ENCODE peak calls at places on chromosomes 7 and 10, in six cellular contexts. M is lower lobe of right lung, F is tibial artery, I is left lung, V is heart right ventricle, X is HFF-Myc. R is an unnamed sample.

GRCh38 chr7:141053626-141054025 is 20.2 kb upstream of the TMEM178B start:
- DNase-seq in M (no peak), F (no peak), I (no peak), V (no peak), X (no peak), R (no peak)

GRCh38 chr10:77520995-77521394 is 116.6 kb downstream of the KCNMA1 start:
- DNase-seq in M (no peak), F (no peak), I (no peak), V (no peak), X (no peak), R (no peak)

GRCh38 chr10:30645340-30645827 is 15.8 kb upstream of the LYZL2 start:
- DNase-seq in M (no peak), F (peak), I (no peak), V (peak), X (no peak), R (no peak)

GRCh38 chr7:147014596-147014995 is 898.0 kb downstream of the CNTNAP2 start:
- DNase-seq in M (no peak), F (no peak), I (no peak), V (no peak), X (no peak), R (no peak)

GRCh38 chr7:40133561-40134427 is 628 bp downstream of the MPLKIP start:
- DNase-seq in M (no peak), F (no peak), I (no peak), V (no peak), X (no peak), R (peak)

GRCh38 chr10:132347211-132347930 is 15.4 kb downstream of the LRRC27 start:
- DNase-seq in M (no peak), F (peak), I (no peak), V (no peak), X (no peak), R (no peak)

GRCh38 chr7:14085901-14086300 is 96.4 kb upstream of the ETV1 start:
- DNase-seq in M (no peak), F (no peak), I (no peak), V (no peak), X (no peak), R (no peak)

GRCh38 chr10:17795088-17795487 is 14.1 kb upstream of the MRC1 start:
- DNase-seq in M (no peak), F (no peak), I (no peak), V (no peak), X (no peak), R (no peak)

GRCh38 chr10:108104697-108105096 is 940.2 kb upstream of the SORCS1 start:
- DNase-seq in M (no peak), F (no peak), I (no peak), V (no peak), X (no peak), R (no peak)

GRCh38 chr10:96683065-96683464 is 37.2 kb downstream of the PIK3AP1 start:
- DNase-seq in M (no peak), F (no peak), I (no peak), V (no peak), X (no peak), R (no peak)

GRCh38 chr10:58384095-58384494 is 1.1 kb upstream of the TFAM start:
- DNase-seq in M (no peak), F (no peak), I (no peak), V (no peak), X (no peak), R (no peak)

GRCh38 chr7:102453319-102453718 is 11.3 kb downstream of the ALKBH4 start:
- DNase-seq in M (no peak), F (no peak), I (no peak), V (no peak), X (no peak), R (no peak)

GRCh38 chr10:52757777-52758176 is 14.8 kb downstream of the MBL2 start:
- DNase-seq in M (no peak), F (no peak), I (no peak), V (no peak), X (no peak), R (no peak)

GRCh38 chr10:19874791-19875190 is 58.6 kb downstream of the PLXDC2 start:
- DNase-seq in M (no peak), F (no peak), I (no peak), V (no peak), X (no peak), R (no peak)

GRCh38 chr10:105542401-105542800 is 901.3 kb downstream of the SORCS3 start:
- DNase-seq in M (no peak), F (no peak), I (peak), V (no peak), X (no peak), R (no peak)

GRCh38 chr7:31047282-31047681 is 4.8 kb upstream of the ADCYAP1R1 start:
- DNase-seq in M (no peak), F (no peak), I (no peak), V (no peak), X (no peak), R (no peak)

GRCh38 chr7:93245525-93246432 is 13.6 kb downstream of the VPS50 start:
- DNase-seq in M (no peak), F (no peak), I (no peak), V (no peak), X (peak), R (no peak)

GRCh38 chr7:94274828-94275227 is 119.9 kb upstream of the COL1A2 start:
- DNase-seq in M (no peak), F (no peak), I (no peak), V (no peak), X (no peak), R (no peak)

GRCh38 chr10:77036993-77037734 is 600.4 kb downstream of the KCNMA1 start:
- DNase-seq in M (no peak), F (no peak), I (no peak), V (no peak), X (no peak), R (peak)

GRCh38 chr7:7354674-7355073 is 172.3 kb downstream of the C1GALT1 start:
- DNase-seq in M (no peak), F (no peak), I (no peak), V (no peak), X (no peak), R (no peak)

DNA sequence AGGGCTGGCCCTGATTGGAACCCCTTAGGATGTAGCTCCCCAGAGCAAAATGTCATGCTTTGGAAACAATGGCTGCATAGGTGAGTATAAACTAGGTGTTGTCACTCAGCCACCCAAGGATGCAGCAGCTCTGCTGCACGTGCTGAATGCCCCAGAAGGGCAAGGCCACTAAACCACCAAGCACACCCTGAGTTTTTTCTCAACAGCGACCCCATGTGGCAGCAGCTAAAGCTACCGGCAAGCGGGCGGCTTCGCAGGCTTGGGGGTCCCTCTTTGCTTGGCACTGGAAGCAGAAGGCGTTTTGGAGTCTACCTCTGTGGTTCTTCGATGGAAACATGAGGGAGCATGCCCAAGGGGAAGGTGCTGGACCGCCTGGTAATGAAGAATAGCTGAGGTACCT is 152.3 kb downstream of the GFRA1 start:
- DNase-seq in M (no peak), F (no peak), I (no peak), V (no peak), X (no peak), R (peak)
- TF ChIP-seq CTCF in M (no peak), F (no peak), I (no peak), V (peak), X (peak), R (peak)

DNA sequence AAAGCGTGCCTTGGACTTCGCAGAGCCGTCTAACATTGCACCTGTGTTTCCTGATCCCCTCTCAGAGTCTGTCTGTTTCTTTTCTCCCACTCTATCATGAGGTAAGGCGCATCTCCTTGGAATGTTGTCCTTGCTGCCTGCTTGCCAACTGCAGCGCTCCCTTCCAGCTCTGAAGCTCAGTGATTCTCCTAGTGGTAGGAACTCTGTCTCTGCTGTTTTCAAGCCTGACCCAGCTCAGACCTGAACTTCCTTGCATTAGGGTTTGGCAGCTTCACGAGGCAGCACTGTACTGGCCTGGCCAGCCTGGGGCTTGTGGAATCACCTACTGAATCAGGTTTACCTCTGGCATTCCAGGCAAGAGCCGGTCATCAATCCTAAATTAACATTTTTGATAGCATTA is 123.9 kb downstream of the CREB5 start:
- DNase-seq in M (no peak), F (no peak), I (no peak), V (no peak), X (no peak), R (peak)
- TF ChIP-seq CTCF in M (peak), F (peak), I (no peak), V (peak), X (peak), R (no peak)

GRCh38 chr7:135164357-135165021 is 6.0 kb downstream of the CYREN start:
- DNase-seq in M (no peak), F (peak), I (no peak), V (peak), X (no peak), R (no peak)
- TF ChIP-seq CTCF in M (peak), F (no peak), I (no peak), V (no peak), X (peak), R (no peak)

GRCh38 chr7:19017374-19017773 is 100.1 kb downstream of the TWIST1 start:
- DNase-seq in M (no peak), F (no peak), I (no peak), V (no peak), X (no peak), R (no peak)
- TF ChIP-seq CTCF in M (no peak), F (no peak), I (no peak), V (no peak), X (no peak), R (peak)

DNA sequence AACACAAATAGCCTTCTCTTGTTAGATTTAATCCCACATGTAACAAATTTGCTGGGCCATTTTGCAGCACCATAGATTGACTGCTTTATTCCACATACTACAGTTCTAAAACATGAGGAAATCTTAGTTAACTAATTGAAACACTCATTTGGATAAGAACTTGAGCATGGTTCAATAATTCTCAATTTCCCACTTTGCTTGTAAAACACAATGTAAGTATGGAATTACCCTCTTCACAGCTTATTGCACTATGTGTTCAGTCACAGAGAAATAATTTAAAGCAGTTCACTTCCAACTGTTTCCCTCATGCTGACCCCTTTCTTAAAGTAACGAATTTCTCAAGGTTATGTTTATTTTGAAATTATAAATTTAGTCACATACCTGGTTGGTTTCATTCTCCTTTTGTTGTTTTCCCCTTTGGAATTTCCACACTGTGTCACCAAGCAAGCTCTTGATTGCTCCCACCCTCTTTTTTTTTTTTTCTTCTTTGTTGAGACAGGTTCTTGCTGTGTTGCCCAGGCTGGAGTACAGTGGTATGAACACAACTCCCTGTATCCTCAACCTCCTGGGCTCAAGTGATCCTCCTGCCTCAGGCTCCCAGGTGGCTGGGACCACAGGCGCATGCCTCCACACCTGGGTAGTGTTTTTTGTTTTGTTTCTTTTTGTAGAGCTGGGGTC is 425.4 kb downstream of the EXOC4 start:
- DNase-seq in M (no peak), F (no peak), I (peak), V (no peak), X (no peak), R (no peak)
- TF ChIP-seq CTCF in M (no peak), F (no peak), I (no peak), V (no peak), X (no peak), R (no peak)

GRCh38 chr10:25455980-25456567 is 281.3 kb downstream of the GPR158 start:
- DNase-seq in M (no peak), F (no peak), I (no peak), V (no peak), X (no peak), R (no peak)
- TF ChIP-seq CTCF in M (no peak), F (no peak), I (no peak), V (no peak), X (no peak), R (no peak)

GRCh38 chr7:27269455-27269854 is 26.9 kb downstream of the EVX1 start:
- DNase-seq in M (no peak), F (no peak), I (peak), V (no peak), X (no peak), R (no peak)
- TF ChIP-seq CTCF in M (no peak), F (no peak), I (no peak), V (no peak), X (no peak), R (no peak)

GRCh38 chr7:3397324-3397723 is 96.3 kb downstream of the SDK1 start:
- DNase-seq in M (no peak), F (no peak), I (no peak), V (no peak), X (no peak), R (no peak)

GRCh38 chr7:3393862-3394261 is 92.8 kb downstream of the SDK1 start:
- DNase-seq in M (no peak), F (no peak), I (no peak), V (no peak), X (no peak), R (no peak)

GRCh38 chr7:3404490-3404889 is 103.4 kb downstream of the SDK1 start:
- DNase-seq in M (no peak), F (no peak), I (no peak), V (no peak), X (no peak), R (no peak)

GRCh38 chr7:3399858-3400257 is 98.8 kb downstream of the SDK1 start:
- DNase-seq in M (no peak), F (no peak), I (no peak), V (no peak), X (no peak), R (peak)
- TF ChIP-seq CTCF in M (no peak), F (no peak), I (no peak), V (peak), X (peak), R (peak)

GRCh38 chr10:11533328-11533781 is 78.1 kb downstream of the USP6NL start:
- DNase-seq in M (no peak), F (no peak), I (no peak), V (no peak), X (peak), R (peak)
- TF ChIP-seq CTCF in M (peak), F (peak), I (no peak), V (peak), X (peak), R (peak)